ENCODE peak calls at places on chromosomes 7 and 10, in seven cellular contexts. One of them, this sample, is unnamed.
A peak's percentile ranks its signal among the peaks of the same experiment; 100 is the strongest.

GRCh38 chr7:28609608-28610007 is 197.3 kb downstream of the CREB5 start:
- DNase-seq in sigmoid colon: no peak
- DNase-seq in AG10803: no peak
- DNase-seq in choroid plexus epithelial cell: no peak
- DNase-seq in body of pancreas: no peak
- DNase-seq in lower lobe of right lung: no peak
- DNase-seq in epithelial cell of esophagus: no peak
- DNase-seq in this sample: no peak

GRCh38 chr10:92241158-92241500 is 49.7 kb downstream of the CPEB3 start:
- DNase-seq in lower lobe of right lung: no peak
- DNase-seq in AG10803: peak; percentile 11
- DNase-seq in epithelial cell of esophagus: peak; percentile 23
- DNase-seq in sigmoid colon: no peak
- DNase-seq in body of pancreas: peak; percentile 62
- DNase-seq in choroid plexus epithelial cell: peak; percentile 53
- DNase-seq in this sample: no peak

GRCh38 chr10:6136215-6137201 is 47.7 kb downstream of the RBM17 start:
- DNase-seq in choroid plexus epithelial cell: peak; percentile 58
- DNase-seq in AG10803: peak; percentile 72
- DNase-seq in lower lobe of right lung: no peak
- DNase-seq in sigmoid colon: peak; percentile 48
- DNase-seq in epithelial cell of esophagus: peak; percentile 74
- DNase-seq in body of pancreas: no peak
- DNase-seq in this sample: peak; percentile 80

GRCh38 chr7:41584746-41585145 is 118.1 kb downstream of the INHBA start:
- DNase-seq in body of pancreas: no peak
- DNase-seq in lower lobe of right lung: no peak
- DNase-seq in AG10803: peak; percentile 49
- DNase-seq in choroid plexus epithelial cell: no peak
- DNase-seq in epithelial cell of esophagus: peak; percentile 88
- DNase-seq in sigmoid colon: no peak
- DNase-seq in this sample: no peak

GRCh38 chr10:122476034-122476695 is 14.8 kb downstream of the HTRA1 start:
- DNase-seq in epithelial cell of esophagus: peak; percentile 88
- DNase-seq in AG10803: no peak
- DNase-seq in lower lobe of right lung: no peak
- DNase-seq in choroid plexus epithelial cell: no peak
- DNase-seq in body of pancreas: no peak
- DNase-seq in sigmoid colon: no peak
- DNase-seq in this sample: no peak

GRCh38 chr7:81725496-81726117 is 44.2 kb downstream of the HGF start:
- DNase-seq in choroid plexus epithelial cell: peak; percentile 85
- DNase-seq in AG10803: peak; percentile 86
- DNase-seq in body of pancreas: no peak
- DNase-seq in sigmoid colon: no peak
- DNase-seq in epithelial cell of esophagus: no peak
- DNase-seq in lower lobe of right lung: no peak
- DNase-seq in this sample: peak; percentile 94

GRCh38 chr7:7630626-7631329 is 9.8 kb upstream of the UMAD1 start:
- DNase-seq in body of pancreas: no peak
- DNase-seq in choroid plexus epithelial cell: no peak
- DNase-seq in epithelial cell of esophagus: no peak
- DNase-seq in sigmoid colon: no peak
- DNase-seq in lower lobe of right lung: no peak
- DNase-seq in AG10803: no peak
- DNase-seq in this sample: no peak

GRCh38 chr10:53619678-53620077 is 847.1 kb upstream of the MBL2 start:
- DNase-seq in sigmoid colon: no peak
- DNase-seq in AG10803: no peak
- DNase-seq in epithelial cell of esophagus: peak; percentile 75
- DNase-seq in choroid plexus epithelial cell: no peak
- DNase-seq in body of pancreas: no peak
- DNase-seq in lower lobe of right lung: no peak
- DNase-seq in this sample: peak; percentile 2

GRCh38 chr10:123013456-123014419 is 4.9 kb downstream of the ACADSB start:
- DNase-seq in lower lobe of right lung: peak; percentile 43
- DNase-seq in epithelial cell of esophagus: peak; percentile 78
- DNase-seq in AG10803: no peak
- DNase-seq in sigmoid colon: no peak
- DNase-seq in body of pancreas: no peak
- DNase-seq in choroid plexus epithelial cell: no peak
- DNase-seq in this sample: no peak

GRCh38 chr7:33072471-33072870 is 9.9 kb upstream of the NT5C3A start:
- DNase-seq in body of pancreas: no peak
- DNase-seq in sigmoid colon: no peak
- DNase-seq in epithelial cell of esophagus: peak; percentile 38
- DNase-seq in lower lobe of right lung: no peak
- DNase-seq in AG10803: peak; percentile 81
- DNase-seq in choroid plexus epithelial cell: peak; percentile 83
- DNase-seq in this sample: peak; percentile 83

GRCh38 chr7:157896774-157897555 is 560.2 kb downstream of the DNAJB6 start:
- DNase-seq in epithelial cell of esophagus: no peak
- DNase-seq in lower lobe of right lung: no peak
- DNase-seq in choroid plexus epithelial cell: no peak
- DNase-seq in sigmoid colon: no peak
- DNase-seq in AG10803: no peak
- DNase-seq in body of pancreas: no peak
- DNase-seq in this sample: no peak

GRCh38 chr7:17498230-17498629 is 199.8 kb downstream of the AHR start:
- DNase-seq in epithelial cell of esophagus: peak; percentile 7
- DNase-seq in sigmoid colon: no peak
- DNase-seq in lower lobe of right lung: no peak
- DNase-seq in body of pancreas: no peak
- DNase-seq in choroid plexus epithelial cell: no peak
- DNase-seq in AG10803: no peak
- DNase-seq in this sample: no peak

GRCh38 chr7:45092100-45092930 is 3.5 kb upstream of the NACAD start:
- DNase-seq in choroid plexus epithelial cell: no peak
- DNase-seq in body of pancreas: no peak
- DNase-seq in AG10803: no peak
- DNase-seq in epithelial cell of esophagus: peak; percentile 87
- DNase-seq in sigmoid colon: peak; percentile 42
- DNase-seq in lower lobe of right lung: no peak
- DNase-seq in this sample: peak; percentile 38

GRCh38 chr10:26621889-26622681 is 75.4 kb upstream of the PDSS1 start:
- DNase-seq in body of pancreas: peak; percentile 56
- DNase-seq in AG10803: peak; percentile 1
- DNase-seq in epithelial cell of esophagus: peak; percentile 93
- DNase-seq in choroid plexus epithelial cell: peak; percentile 2
- DNase-seq in lower lobe of right lung: peak; percentile 88
- DNase-seq in sigmoid colon: peak; percentile 73
- DNase-seq in this sample: peak; percentile 5

GRCh38 chr7:102285541-102286236 is 979 bp upstream of the SH2B2 start:
- DNase-seq in choroid plexus epithelial cell: no peak
- DNase-seq in epithelial cell of esophagus: no peak
- DNase-seq in AG10803: no peak
- DNase-seq in sigmoid colon: no peak
- DNase-seq in lower lobe of right lung: no peak
- DNase-seq in body of pancreas: no peak
- DNase-seq in this sample: no peak

GRCh38 chr10:92125169-92125543 is 165.7 kb downstream of the CPEB3 start:
- DNase-seq in lower lobe of right lung: no peak
- DNase-seq in AG10803: no peak
- DNase-seq in body of pancreas: peak; percentile 26
- DNase-seq in choroid plexus epithelial cell: no peak
- DNase-seq in sigmoid colon: no peak
- DNase-seq in epithelial cell of esophagus: no peak
- DNase-seq in this sample: peak; percentile 25

GRCh38 chr10:97024181-97025073 is 161.3 kb downstream of the SLIT1 start:
- DNase-seq in AG10803: peak; percentile 27
- DNase-seq in choroid plexus epithelial cell: peak; percentile 76
- DNase-seq in lower lobe of right lung: no peak
- DNase-seq in body of pancreas: peak; percentile 69
- DNase-seq in epithelial cell of esophagus: peak; percentile 83
- DNase-seq in sigmoid colon: no peak
- DNase-seq in this sample: peak; percentile 92

GRCh38 chr7:23713285-23714235 is 3.5 kb downstream of the STK31 start:
- DNase-seq in body of pancreas: no peak
- DNase-seq in lower lobe of right lung: no peak
- DNase-seq in epithelial cell of esophagus: peak; percentile 84
- DNase-seq in AG10803: peak; percentile 88
- DNase-seq in choroid plexus epithelial cell: peak; percentile 84
- DNase-seq in sigmoid colon: no peak
- DNase-seq in this sample: peak; percentile 83

GRCh38 chr7:151008511-151009323 is 15.6 kb downstream of the ATG9B start:
- DNase-seq in epithelial cell of esophagus: peak; percentile 42
- DNase-seq in sigmoid colon: no peak
- DNase-seq in lower lobe of right lung: peak; percentile 73
- DNase-seq in AG10803: peak; percentile 24
- DNase-seq in body of pancreas: peak; percentile 80
- DNase-seq in choroid plexus epithelial cell: peak; percentile 46
- DNase-seq in this sample: peak; percentile 31

GRCh38 chr7:101772508-101773306 is 44.7 kb upstream of the CUX1 start:
- DNase-seq in sigmoid colon: no peak
- DNase-seq in epithelial cell of esophagus: no peak
- DNase-seq in lower lobe of right lung: no peak
- DNase-seq in body of pancreas: no peak
- DNase-seq in choroid plexus epithelial cell: no peak
- DNase-seq in AG10803: no peak
- DNase-seq in this sample: no peak

GRCh38 chr7:50227623-50228618 is 76.6 kb upstream of the IKZF1 start:
- DNase-seq in lower lobe of right lung: no peak
- DNase-seq in choroid plexus epithelial cell: no peak
- DNase-seq in sigmoid colon: no peak
- DNase-seq in body of pancreas: no peak
- DNase-seq in epithelial cell of esophagus: no peak
- DNase-seq in AG10803: no peak
- DNase-seq in this sample: no peak

GRCh38 chr7:155864271-155864985 is 52.2 kb upstream of the SHH start:
- DNase-seq in choroid plexus epithelial cell: no peak
- DNase-seq in sigmoid colon: no peak
- DNase-seq in lower lobe of right lung: no peak
- DNase-seq in epithelial cell of esophagus: no peak
- DNase-seq in AG10803: no peak
- DNase-seq in body of pancreas: no peak
- DNase-seq in this sample: no peak

GRCh38 chr7:100827330-100828226 is at the start of gene EPHB4:
- DNase-seq in choroid plexus epithelial cell: peak; percentile 71
- DNase-seq in body of pancreas: peak; percentile 88
- DNase-seq in lower lobe of right lung: peak; percentile 84
- DNase-seq in AG10803: peak; percentile 82
- DNase-seq in epithelial cell of esophagus: peak; percentile 83
- DNase-seq in sigmoid colon: peak; percentile 94
- DNase-seq in this sample: peak; percentile 87

GRCh38 chr7:155153676-155154075 is 83.6 kb downstream of the HTR5A start:
- DNase-seq in body of pancreas: no peak
- DNase-seq in choroid plexus epithelial cell: no peak
- DNase-seq in lower lobe of right lung: no peak
- DNase-seq in AG10803: no peak
- DNase-seq in sigmoid colon: no peak
- DNase-seq in epithelial cell of esophagus: no peak
- DNase-seq in this sample: no peak

GRCh38 chr7:30851651-30852359 is 59.8 kb upstream of the AQP1 start:
- DNase-seq in epithelial cell of esophagus: no peak
- DNase-seq in body of pancreas: no peak
- DNase-seq in sigmoid colon: peak; percentile 89
- DNase-seq in choroid plexus epithelial cell: no peak
- DNase-seq in lower lobe of right lung: no peak
- DNase-seq in AG10803: peak; percentile 80
- DNase-seq in this sample: peak; percentile 68

GRCh38 chr7:29429421-29429820 is 134.2 kb upstream of the PRR15 start:
- DNase-seq in body of pancreas: no peak
- DNase-seq in AG10803: no peak
- DNase-seq in choroid plexus epithelial cell: no peak
- DNase-seq in epithelial cell of esophagus: no peak
- DNase-seq in sigmoid colon: no peak
- DNase-seq in lower lobe of right lung: no peak
- DNase-seq in this sample: no peak

GRCh38 chr10:63103971-63104409 is 29.1 kb upstream of the NRBF2 start:
- DNase-seq in AG10803: no peak
- DNase-seq in choroid plexus epithelial cell: no peak
- DNase-seq in sigmoid colon: no peak
- DNase-seq in body of pancreas: no peak
- DNase-seq in epithelial cell of esophagus: no peak
- DNase-seq in lower lobe of right lung: no peak
- DNase-seq in this sample: no peak

DNA sequence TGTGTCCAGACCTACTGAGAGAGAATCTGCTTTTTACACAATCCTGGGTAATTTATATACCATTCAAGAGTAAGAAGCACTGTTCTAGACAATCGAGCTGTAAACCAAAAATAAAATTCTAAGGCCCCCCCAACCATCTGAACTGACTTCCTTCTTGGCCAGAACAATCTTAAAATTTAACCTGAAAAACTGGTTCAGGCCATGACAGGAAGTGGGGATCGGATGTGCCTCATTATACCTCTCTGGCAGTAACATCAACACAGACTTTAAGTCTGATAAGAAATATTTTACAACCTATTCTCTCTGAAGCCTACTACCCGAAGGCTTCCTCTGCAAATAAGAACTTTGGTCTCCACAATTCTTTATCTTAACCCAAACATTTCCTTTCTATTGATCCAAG is 75.2 kb upstream of the KIF5B start:
- DNase-seq in body of pancreas: no peak
- DNase-seq in choroid plexus epithelial cell: no peak
- DNase-seq in lower lobe of right lung: no peak
- DNase-seq in epithelial cell of esophagus: peak; percentile 18
- DNase-seq in sigmoid colon: no peak
- DNase-seq in AG10803: no peak
- DNase-seq in this sample: no peak
- TF ChIP-seq CTCF in body of pancreas: no peak
- TF ChIP-seq CTCF in choroid plexus epithelial cell: no peak
- TF ChIP-seq CTCF in lower lobe of right lung: no peak
- TF ChIP-seq CTCF in epithelial cell of esophagus: no peak
- TF ChIP-seq CTCF in sigmoid colon: no peak
- TF ChIP-seq CTCF in AG10803: no peak
- TF ChIP-seq CTCF in this sample: no peak

GRCh38 chr10:117167346-117168134 is 29.5 kb upstream of the VAX1 start:
- DNase-seq in AG10803: no peak
- DNase-seq in lower lobe of right lung: no peak
- DNase-seq in epithelial cell of esophagus: no peak
- DNase-seq in body of pancreas: no peak
- DNase-seq in choroid plexus epithelial cell: no peak
- DNase-seq in sigmoid colon: no peak
- DNase-seq in this sample: no peak
- H3K4me3 ChIP-seq in AG10803: no peak overlapping the region
- H3K4me3 ChIP-seq in lower lobe of right lung: peak overlapping the region; percentile 22
- H3K4me3 ChIP-seq in epithelial cell of esophagus: no peak overlapping the region
- H3K4me3 ChIP-seq in body of pancreas: no peak overlapping the region
- H3K4me3 ChIP-seq in choroid plexus epithelial cell: no peak overlapping the region
- H3K4me3 ChIP-seq in sigmoid colon: no peak overlapping the region
- H3K4me3 ChIP-seq in this sample: no peak overlapping the region

DNA sequence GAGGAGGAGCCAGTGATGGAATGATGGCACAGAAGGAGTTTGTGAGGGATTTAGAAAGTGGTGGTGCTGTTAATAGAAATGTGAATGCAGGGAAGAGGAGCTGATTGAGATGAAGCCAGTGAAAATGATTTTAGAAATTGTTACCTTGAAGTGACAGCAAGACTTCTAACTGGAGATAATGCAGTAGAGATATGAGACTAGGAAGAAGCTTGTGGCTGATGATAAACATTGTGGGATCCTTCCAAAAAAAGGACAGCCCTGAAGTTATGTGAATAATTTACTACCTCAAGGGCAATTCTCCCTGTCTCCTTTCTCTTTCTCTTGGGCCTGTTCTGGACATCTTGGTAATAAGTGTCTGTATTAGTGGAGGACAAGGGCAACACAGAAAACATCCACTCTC is 138.6 kb downstream of the LSMEM1 start:
- DNase-seq in body of pancreas: no peak
- DNase-seq in epithelial cell of esophagus: no peak
- DNase-seq in lower lobe of right lung: no peak
- DNase-seq in choroid plexus epithelial cell: no peak
- DNase-seq in AG10803: no peak
- DNase-seq in sigmoid colon: no peak
- DNase-seq in this sample: no peak
- TF ChIP-seq CTCF in body of pancreas: no peak
- TF ChIP-seq CTCF in epithelial cell of esophagus: no peak
- TF ChIP-seq CTCF in lower lobe of right lung: no peak
- TF ChIP-seq CTCF in choroid plexus epithelial cell: no peak
- TF ChIP-seq CTCF in AG10803: no peak
- TF ChIP-seq CTCF in sigmoid colon: no peak
- TF ChIP-seq CTCF in this sample: no peak

GRCh38 chr7:15580604-15581351 is 19.0 kb upstream of the AGMO start:
- DNase-seq in AG10803: no peak
- DNase-seq in body of pancreas: no peak
- DNase-seq in epithelial cell of esophagus: no peak
- DNase-seq in sigmoid colon: no peak
- DNase-seq in choroid plexus epithelial cell: no peak
- DNase-seq in lower lobe of right lung: no peak
- DNase-seq in this sample: peak; percentile 15
- H3K4me3 ChIP-seq in AG10803: no peak overlapping the region
- H3K4me3 ChIP-seq in body of pancreas: no peak overlapping the region
- H3K4me3 ChIP-seq in epithelial cell of esophagus: no peak overlapping the region
- H3K4me3 ChIP-seq in sigmoid colon: no peak overlapping the region
- H3K4me3 ChIP-seq in choroid plexus epithelial cell: no peak overlapping the region
- H3K4me3 ChIP-seq in lower lobe of right lung: no peak overlapping the region
- H3K4me3 ChIP-seq in this sample: no peak overlapping the region

This sample was measured in fibroblast of the aortic adventitia.